ENCODE peak calls at places on chromosomes 6 and 20, in nine cellular contexts. T is choroid plexus epithelial cell, I is breast epithelium, P is WTC11, H is GM12865, V is IMR-90, C is fibroblast of lung, Z is transverse colon, X is PC-9. N is an unnamed sample.

GRCh38 chr20:58888521-58889333 is 36.2 kb downstream of the GNAS start:
- DNase-seq in T (peak), I (peak), P (peak), H (peak), V (peak), C (peak), Z (peak), X (peak), N (no peak)

GRCh38 chr20:33871362-33871761 is 60.2 kb downstream of the CHMP4B start:
- DNase-seq in T (no peak), I (no peak), P (no peak), H (no peak), V (peak), C (no peak), Z (peak), X (no peak), N (no peak)

GRCh38 chr20:61520761-61521460 is 268.9 kb downstream of the CDH4 start:
- DNase-seq in T (peak), I (no peak), P (no peak), H (no peak), V (peak), C (peak), Z (no peak), X (no peak), N (no peak)

GRCh38 chr6:4587171-4587570 is 189.0 kb upstream of the CDYL start:
- DNase-seq in T (no peak), I (no peak), P (no peak), H (no peak), V (no peak), C (no peak), Z (no peak), X (no peak), N (no peak)

GRCh38 chr20:50267041-50267865 is 76.6 kb downstream of the CEBPB start:
- DNase-seq in T (peak), I (peak), P (peak), H (no peak), V (peak), C (peak), Z (peak), X (peak), N (no peak)

GRCh38 chr6:156449128-156449527 is 328.1 kb upstream of the ARID1B start:
- DNase-seq in T (no peak), I (peak), P (no peak), H (no peak), V (no peak), C (no peak), Z (no peak), X (no peak), N (no peak)

GRCh38 chr6:78605909-78606446 is 261.4 kb upstream of the IRAK1BP1 start:
- DNase-seq in T (peak), I (no peak), P (no peak), H (no peak), V (peak), C (peak), Z (no peak), X (peak), N (no peak)

GRCh38 chr6:49606696-49607390 is 29.8 kb downstream of the RHAG start:
- DNase-seq in T (peak), I (no peak), P (no peak), H (peak), V (peak), C (peak), Z (peak), X (peak), N (peak)

GRCh38 chr20:52425253-52425652 is 233.7 kb upstream of the ZFP64 start:
- DNase-seq in T (peak), I (no peak), P (no peak), H (no peak), V (peak), C (no peak), Z (no peak), X (no peak), N (no peak)

GRCh38 chr20:32116079-32116521 is 6.6 kb downstream of the TM9SF4 start:
- DNase-seq in T (peak), I (no peak), P (no peak), H (no peak), V (peak), C (no peak), Z (no peak), X (no peak), N (no peak)

GRCh38 chr6:158231551-158232444 is 63.6 kb downstream of the GTF2H5 start:
- DNase-seq in T (peak), I (peak), P (peak), H (peak), V (peak), C (peak), Z (peak), X (peak), N (no peak)

GRCh38 chr6:3596736-3597135 is 139.9 kb upstream of the SLC22A23 start:
- DNase-seq in T (no peak), I (no peak), P (no peak), H (no peak), V (no peak), C (no peak), Z (no peak), X (no peak), N (no peak)

GRCh38 chr20:46377532-46377931 is 28.9 kb downstream of the ELMO2 start:
- DNase-seq in T (no peak), I (no peak), P (no peak), H (no peak), V (no peak), C (no peak), Z (no peak), X (no peak), N (no peak)

DNA sequence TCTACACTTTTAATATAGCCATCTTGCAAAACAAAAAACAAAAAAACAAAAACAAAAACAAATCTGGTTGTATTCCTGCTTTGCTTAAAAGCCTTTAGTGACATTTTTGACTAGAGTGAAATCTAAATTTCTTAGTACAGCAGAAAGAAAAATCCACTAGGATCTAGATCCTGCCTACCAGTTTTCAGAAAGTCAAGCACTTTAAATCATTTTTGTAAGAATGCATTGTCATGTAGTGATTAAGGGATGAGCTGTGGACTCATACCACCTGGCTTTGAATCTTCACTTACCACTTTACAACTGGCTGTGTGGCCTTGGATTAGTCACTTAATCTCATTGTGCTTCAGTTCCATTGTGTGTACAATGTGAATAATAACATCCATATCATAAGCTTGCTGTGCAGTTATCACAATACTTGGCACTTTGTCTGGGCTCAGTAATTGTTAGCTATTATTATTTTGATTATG is 4.0 kb downstream of the MKKS start:
- DNase-seq in T (no peak), I (no peak), P (no peak), H (no peak), V (peak), C (peak), Z (no peak), X (no peak), N (no peak)
- TF ChIP-seq CTCF in T (no peak), I (no peak), P (no peak), H (no peak), V (no peak), C (no peak), Z (no peak), X (no peak), N (no peak)

DNA sequence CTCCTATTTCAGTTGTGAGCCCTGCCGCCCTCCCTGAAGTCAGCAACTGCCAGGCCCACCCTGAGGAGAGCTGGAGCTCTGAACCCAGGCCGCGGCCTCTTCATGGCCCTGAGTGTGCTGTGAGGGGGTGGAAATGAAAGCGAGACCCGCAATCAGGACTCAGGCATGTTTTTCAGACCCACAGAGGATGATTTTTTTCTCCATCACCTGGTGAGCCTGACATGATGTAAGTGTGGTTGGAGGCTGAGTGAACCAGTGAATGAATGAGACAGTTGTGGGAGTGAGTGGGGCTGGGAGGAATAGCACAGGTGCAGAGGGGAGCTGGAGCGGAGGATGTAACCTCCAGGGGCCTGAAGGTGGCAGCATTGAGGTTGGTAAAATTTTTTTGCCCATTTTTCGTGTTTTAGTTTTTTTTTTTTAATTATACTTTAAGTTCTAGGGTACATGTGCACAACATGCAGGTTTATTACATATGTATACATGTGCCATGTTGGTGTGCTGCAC is 18.3 kb downstream of the RAET1L start:
- DNase-seq in T (peak), I (no peak), P (no peak), H (peak), V (peak), C (no peak), Z (no peak), X (no peak), N (no peak)
- TF ChIP-seq CTCF in T (peak), I (no peak), P (peak), H (peak), V (peak), C (peak), Z (peak), X (peak), N (peak)

GRCh38 chr6:39088331-39088730 is 26.7 kb downstream of the SAYSD1 start:
- DNase-seq in T (peak), I (no peak), P (peak), H (peak), V (peak), C (peak), Z (no peak), X (peak), N (no peak)
- TF ChIP-seq CTCF in T (peak), I (no peak), P (no peak), H (peak), V (peak), C (peak), Z (peak), X (peak), N (peak)

GRCh38 chr6:61810047-61810446 is 476.0 kb downstream of the KHDRBS2 start:
- DNase-seq in T (no peak), I (no peak), P (no peak), H (no peak), V (no peak), C (no peak), Z (no peak), X (no peak), N (no peak)

GRCh38 chr6:61809004-61809595 is 476.9 kb downstream of the KHDRBS2 start:
- DNase-seq in T (peak), I (no peak), P (no peak), H (peak), V (no peak), C (no peak), Z (no peak), X (no peak), N (no peak)
- TF ChIP-seq CTCF in T (peak), I (no peak), P (peak), H (peak), V (peak), C (peak), Z (peak), X (peak), N (peak)

GRCh38 chr6:11386726-11387125 is 150.8 kb upstream of the TMEM170B start:
- DNase-seq in T (no peak), I (no peak), P (no peak), H (no peak), V (no peak), C (no peak), Z (no peak), X (no peak), N (no peak)
- TF ChIP-seq CTCF in T (no peak), I (no peak), P (no peak), H (no peak), V (no peak), C (no peak), Z (no peak), X (no peak), N (no peak)

GRCh38 chr6:110517034-110517433 is 40.6 kb upstream of the SLC22A16 start:
- DNase-seq in T (no peak), I (no peak), P (no peak), H (no peak), V (no peak), C (no peak), Z (no peak), X (no peak), N (no peak)

GRCh38 chr6:110520992-110521543 is 44.7 kb upstream of the SLC22A16 start:
- DNase-seq in T (no peak), I (no peak), P (no peak), H (no peak), V (no peak), C (no peak), Z (no peak), X (no peak), N (no peak)

GRCh38 chr6:110520188-110520956 is 44.0 kb upstream of the SLC22A16 start:
- DNase-seq in T (no peak), I (no peak), P (no peak), H (no peak), V (no peak), C (no peak), Z (no peak), X (no peak), N (no peak)

GRCh38 chr6:110517601-110518280 is 41.3 kb upstream of the SLC22A16 start:
- DNase-seq in T (no peak), I (no peak), P (no peak), H (no peak), V (no peak), C (no peak), Z (no peak), X (no peak), N (no peak)

DNA sequence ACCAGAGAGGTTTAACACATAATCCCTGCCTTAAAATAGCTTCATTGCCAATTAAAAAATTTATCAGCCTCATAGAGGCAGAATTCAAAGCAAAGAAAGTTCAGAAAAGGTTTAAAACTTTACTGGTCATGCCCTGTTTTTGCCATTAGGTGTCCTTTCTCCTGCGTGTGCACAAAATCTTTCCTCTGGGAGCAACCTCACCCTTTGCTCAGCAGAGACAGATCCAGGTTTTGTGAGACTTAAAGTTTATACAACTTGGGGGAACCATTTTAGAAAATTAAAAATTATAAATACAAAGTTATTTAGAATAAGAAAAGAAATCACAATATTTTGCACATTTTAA is 41.8 kb upstream of the SLC22A16 start:
- DNase-seq in T (peak), I (no peak), P (no peak), H (no peak), V (peak), C (no peak), Z (no peak), X (no peak), N (no peak)
- TF ChIP-seq CTCF in T (peak), I (no peak), P (no peak), H (peak), V (peak), C (peak), Z (peak), X (peak), N (peak)

N was measured in keratinocyte.